ENCODE peak calls at places on chromosome 18, in seven cellular contexts. One of them, this sample, is unnamed.

GRCh38 chr18:36850527-36851201 is 21.7 kb downstream of the KIAA1328 start:
- DNase-seq in brain microvascular endothelial cell: peak
- DNase-seq in lower lobe of right lung: no peak
- DNase-seq in AG04450: peak
- DNase-seq in hepatocyte: peak
- DNase-seq in mammary epithelial cell: peak
- DNase-seq in ovary: no peak
- DNase-seq in this sample: no peak

GRCh38 chr18:10455726-10456453 is 1.5 kb downstream of the APCDD1 start:
- DNase-seq in AG04450: no peak
- DNase-seq in brain microvascular endothelial cell: no peak
- DNase-seq in ovary: no peak
- DNase-seq in mammary epithelial cell: no peak
- DNase-seq in hepatocyte: peak
- DNase-seq in lower lobe of right lung: no peak
- DNase-seq in this sample: no peak

GRCh38 chr18:30992231-30992630 is 50.3 kb downstream of the DSC3 start:
- DNase-seq in AG04450: no peak
- DNase-seq in lower lobe of right lung: no peak
- DNase-seq in brain microvascular endothelial cell: no peak
- DNase-seq in ovary: no peak
- DNase-seq in mammary epithelial cell: peak
- DNase-seq in hepatocyte: no peak
- DNase-seq in this sample: no peak

GRCh38 chr18:44968336-44968735 is 287.6 kb downstream of the SETBP1 start:
- DNase-seq in AG04450: no peak
- DNase-seq in mammary epithelial cell: no peak
- DNase-seq in lower lobe of right lung: no peak
- DNase-seq in hepatocyte: no peak
- DNase-seq in brain microvascular endothelial cell: no peak
- DNase-seq in ovary: no peak
- DNase-seq in this sample: no peak

GRCh38 chr18:27735117-27735516 is 441.8 kb downstream of the CDH2 start:
- DNase-seq in mammary epithelial cell: no peak
- DNase-seq in ovary: no peak
- DNase-seq in lower lobe of right lung: no peak
- DNase-seq in AG04450: no peak
- DNase-seq in brain microvascular endothelial cell: no peak
- DNase-seq in hepatocyte: no peak
- DNase-seq in this sample: no peak

GRCh38 chr18:2823202-2823601 is 23.6 kb upstream of the EMILIN2 start:
- DNase-seq in hepatocyte: no peak
- DNase-seq in ovary: no peak
- DNase-seq in brain microvascular endothelial cell: no peak
- DNase-seq in lower lobe of right lung: no peak
- DNase-seq in mammary epithelial cell: no peak
- DNase-seq in AG04450: no peak
- DNase-seq in this sample: no peak

GRCh38 chr18:9519431-9519830 is 44.1 kb downstream of the RALBP1 start:
- DNase-seq in hepatocyte: no peak
- DNase-seq in AG04450: no peak
- DNase-seq in lower lobe of right lung: no peak
- DNase-seq in ovary: no peak
- DNase-seq in mammary epithelial cell: no peak
- DNase-seq in brain microvascular endothelial cell: no peak
- DNase-seq in this sample: no peak

GRCh38 chr18:48719988-48720654 is 181.3 kb downstream of the CTIF start:
- DNase-seq in ovary: no peak
- DNase-seq in brain microvascular endothelial cell: peak
- DNase-seq in mammary epithelial cell: no peak
- DNase-seq in AG04450: peak
- DNase-seq in lower lobe of right lung: no peak
- DNase-seq in hepatocyte: no peak
- DNase-seq in this sample: no peak

GRCh38 chr18:7629416-7629815 is 62.3 kb downstream of the PTPRM start:
- DNase-seq in AG04450: no peak
- DNase-seq in brain microvascular endothelial cell: no peak
- DNase-seq in ovary: no peak
- DNase-seq in hepatocyte: no peak
- DNase-seq in lower lobe of right lung: no peak
- DNase-seq in mammary epithelial cell: no peak
- DNase-seq in this sample: no peak

GRCh38 chr18:5979176-5979888 is 84.0 kb upstream of the TMEM200C start:
- DNase-seq in lower lobe of right lung: no peak
- DNase-seq in AG04450: no peak
- DNase-seq in brain microvascular endothelial cell: no peak
- DNase-seq in mammary epithelial cell: no peak
- DNase-seq in ovary: no peak
- DNase-seq in hepatocyte: no peak
- DNase-seq in this sample: no peak

GRCh38 chr18:8516391-8517250 is 92.6 kb upstream of the RAB12 start:
- DNase-seq in AG04450: no peak
- DNase-seq in hepatocyte: no peak
- DNase-seq in lower lobe of right lung: no peak
- DNase-seq in ovary: no peak
- DNase-seq in mammary epithelial cell: peak
- DNase-seq in brain microvascular endothelial cell: no peak
- DNase-seq in this sample: no peak

GRCh38 chr18:9737814-9738160 is 29.7 kb downstream of the RAB31 start:
- DNase-seq in brain microvascular endothelial cell: no peak
- DNase-seq in AG04450: no peak
- DNase-seq in lower lobe of right lung: no peak
- DNase-seq in hepatocyte: peak
- DNase-seq in ovary: no peak
- DNase-seq in mammary epithelial cell: no peak
- DNase-seq in this sample: peak

GRCh38 chr18:34649072-34649471 is 61.0 kb upstream of the DTNA start:
- DNase-seq in hepatocyte: no peak
- DNase-seq in lower lobe of right lung: no peak
- DNase-seq in AG04450: no peak
- DNase-seq in mammary epithelial cell: no peak
- DNase-seq in ovary: no peak
- DNase-seq in brain microvascular endothelial cell: no peak
- DNase-seq in this sample: no peak

GRCh38 chr18:34648269-34648668 is 61.8 kb upstream of the DTNA start:
- DNase-seq in brain microvascular endothelial cell: no peak
- DNase-seq in mammary epithelial cell: no peak
- DNase-seq in lower lobe of right lung: no peak
- DNase-seq in ovary: no peak
- DNase-seq in AG04450: no peak
- DNase-seq in hepatocyte: no peak
- DNase-seq in this sample: no peak

GRCh38 chr18:34647251-34647650 is 62.8 kb upstream of the DTNA start:
- DNase-seq in AG04450: no peak
- DNase-seq in ovary: no peak
- DNase-seq in mammary epithelial cell: no peak
- DNase-seq in brain microvascular endothelial cell: no peak
- DNase-seq in lower lobe of right lung: no peak
- DNase-seq in hepatocyte: no peak
- DNase-seq in this sample: no peak

GRCh38 chr18:34651586-34652369 is 58.3 kb upstream of the DTNA start:
- DNase-seq in ovary: no peak
- DNase-seq in AG04450: no peak
- DNase-seq in hepatocyte: no peak
- DNase-seq in mammary epithelial cell: no peak
- DNase-seq in brain microvascular endothelial cell: no peak
- DNase-seq in lower lobe of right lung: no peak
- DNase-seq in this sample: no peak

DNA sequence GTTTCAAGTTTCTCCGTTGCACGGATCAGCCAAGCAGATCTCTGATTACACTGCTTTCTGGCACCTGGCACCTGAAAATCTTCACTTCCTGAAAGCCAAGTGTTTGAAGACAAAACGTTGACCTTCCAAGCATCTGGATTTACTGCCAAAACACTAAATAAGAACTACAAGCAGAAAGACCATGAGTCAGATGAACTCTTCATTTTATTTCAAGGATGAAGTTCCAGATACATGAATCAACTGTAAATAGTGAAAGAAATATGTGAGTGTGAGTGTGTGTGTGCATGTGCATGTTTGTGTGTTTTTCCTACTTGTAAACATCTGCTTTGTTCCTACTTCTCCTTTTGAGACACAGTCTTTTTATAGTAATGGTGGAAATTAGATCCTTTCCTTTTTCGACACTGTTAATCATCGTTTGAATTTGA is 60.0 kb upstream of the DTNA start:
- DNase-seq in ovary: no peak
- DNase-seq in mammary epithelial cell: peak
- DNase-seq in brain microvascular endothelial cell: no peak
- DNase-seq in hepatocyte: no peak
- DNase-seq in lower lobe of right lung: no peak
- DNase-seq in AG04450: peak
- DNase-seq in this sample: no peak
- H3K27ac ChIP-seq in ovary: no peak
- H3K27ac ChIP-seq in mammary epithelial cell: no peak
- H3K27ac ChIP-seq in brain microvascular endothelial cell: no peak
- H3K27ac ChIP-seq in hepatocyte: no peak
- H3K27ac ChIP-seq in lower lobe of right lung: no peak
- H3K27ac ChIP-seq in AG04450: no peak
- H3K27ac ChIP-seq in this sample: no peak

GRCh38 chr18:58194028-58194427 is 150.0 kb downstream of the NEDD4L start:
- DNase-seq in lower lobe of right lung: no peak
- DNase-seq in mammary epithelial cell: no peak
- DNase-seq in ovary: peak
- DNase-seq in hepatocyte: peak
- DNase-seq in brain microvascular endothelial cell: no peak
- DNase-seq in AG04450: no peak
- DNase-seq in this sample: no peak
- TF ChIP-seq CTCF in lower lobe of right lung: no peak
- TF ChIP-seq CTCF in mammary epithelial cell: peak
- TF ChIP-seq CTCF in ovary: no peak
- TF ChIP-seq CTCF in hepatocyte: peak
- TF ChIP-seq CTCF in brain microvascular endothelial cell: peak
- TF ChIP-seq CTCF in AG04450: peak
- TF ChIP-seq CTCF in this sample: no peak

GRCh38 chr18:50630895-50631294 is 71.0 kb downstream of the MAPK4 start:
- DNase-seq in AG04450: no peak
- DNase-seq in brain microvascular endothelial cell: no peak
- DNase-seq in mammary epithelial cell: no peak
- DNase-seq in hepatocyte: no peak
- DNase-seq in ovary: no peak
- DNase-seq in lower lobe of right lung: no peak
- DNase-seq in this sample: no peak
- H3K27ac ChIP-seq in AG04450: no peak
- H3K27ac ChIP-seq in brain microvascular endothelial cell: no peak
- H3K27ac ChIP-seq in mammary epithelial cell: no peak
- H3K27ac ChIP-seq in hepatocyte: no peak
- H3K27ac ChIP-seq in ovary: no peak
- H3K27ac ChIP-seq in lower lobe of right lung: no peak
- H3K27ac ChIP-seq in this sample: no peak

GRCh38 chr18:66872277-66872676 is 268.4 kb upstream of the CDH19 start:
- DNase-seq in hepatocyte: peak
- DNase-seq in ovary: no peak
- DNase-seq in brain microvascular endothelial cell: peak
- DNase-seq in lower lobe of right lung: no peak
- DNase-seq in mammary epithelial cell: peak
- DNase-seq in AG04450: no peak
- DNase-seq in this sample: no peak
- TF ChIP-seq CTCF in hepatocyte: peak
- TF ChIP-seq CTCF in ovary: no peak
- TF ChIP-seq CTCF in brain microvascular endothelial cell: peak
- TF ChIP-seq CTCF in lower lobe of right lung: peak
- TF ChIP-seq CTCF in mammary epithelial cell: peak
- TF ChIP-seq CTCF in AG04450: no peak
- TF ChIP-seq CTCF in this sample: no peak

GRCh38 chr18:58484989-58485962 is 143.6 kb downstream of the ALPK2 start:
- DNase-seq in hepatocyte: peak
- DNase-seq in brain microvascular endothelial cell: no peak
- DNase-seq in lower lobe of right lung: no peak
- DNase-seq in mammary epithelial cell: no peak
- DNase-seq in AG04450: no peak
- DNase-seq in ovary: no peak
- DNase-seq in this sample: no peak
- H3K27ac ChIP-seq in hepatocyte: no peak
- H3K27ac ChIP-seq in brain microvascular endothelial cell: no peak
- H3K27ac ChIP-seq in lower lobe of right lung: no peak
- H3K27ac ChIP-seq in mammary epithelial cell: no peak
- H3K27ac ChIP-seq in AG04450: no peak
- H3K27ac ChIP-seq in ovary: no peak
- H3K27ac ChIP-seq in this sample: no peak

This sample was measured in spleen.